ENCODE peak calls at places on chromosome 1, in seven cellular contexts. D is NT2/D1; Y is RPMI8226; X is GM19239; H is fibroblast of pulmonary artery; R is heart right ventricle; I is activated T-helper 1 cell treated with anti-CD3 and anti-CD28 coated beads, Interleukin-12 subunit alpha, Interleukin-12 subunit beta, Interleukin-2, Interleukin-4 antibody, amounts not matched to agents 30 ng/mL and 10 ng/mL and 1 ng/mL, durations not matched to agents 14 hours and 24 hours and 36 hours. C is an unnamed sample.

GRCh38 chr1:39720094-39720999 is 18.3 kb upstream of the PPIE start:
- DNase-seq in H (peak), R (no peak), Y (peak), D (peak), I (no peak), X (no peak), C (no peak)

GRCh38 chr1:8661185-8662110 is 156.0 kb downstream of the RERE start:
- DNase-seq in R (peak), Y (no peak), I (no peak), X (no peak), H (peak), D (no peak), C (peak)

GRCh38 chr1:152408664-152409063 is 5.4 kb downstream of the CRNN start:
- DNase-seq in H (no peak), X (no peak), I (no peak), D (no peak), Y (no peak), R (no peak), C (no peak)

GRCh38 chr1:241485554-241485992 is 34.0 kb downstream of the FH start:
- DNase-seq in H (peak), Y (peak), I (no peak), X (no peak), D (peak), R (no peak), C (peak)

GRCh38 chr1:109826446-109826845 is 62.7 kb upstream of the EPS8L3 start:
- DNase-seq in H (no peak), I (no peak), R (no peak), X (no peak), Y (no peak), D (no peak), C (no peak)

GRCh38 chr1:35573198-35573775 is at the start of gene TFAP2E:
- DNase-seq in X (no peak), H (peak), Y (no peak), R (no peak), D (no peak), I (no peak), C (peak)

GRCh38 chr1:71587961-71588360 is 507.1 kb upstream of the ZRANB2 start:
- DNase-seq in Y (no peak), R (no peak), H (peak), X (no peak), D (no peak), I (no peak), C (no peak)

GRCh38 chr1:21931171-21932093 is 5.7 kb downstream of the HSPG2 start:
- DNase-seq in I (no peak), H (peak), Y (no peak), D (no peak), X (no peak), R (no peak), C (peak)

GRCh38 chr1:208177656-208178055 is 66.5 kb downstream of the PLXNA2 start:
- DNase-seq in X (no peak), R (no peak), Y (peak), D (peak), H (no peak), I (no peak), C (no peak)

GRCh38 chr1:45840704-45841103 is 37.3 kb downstream of the MAST2 start:
- DNase-seq in R (no peak), Y (no peak), H (no peak), D (no peak), I (no peak), X (no peak), C (no peak)

C was measured in Calu3.